ENCODE peak calls at places on chromosomes 4 and X, in ten cellular contexts. V, U, A, C, T, Z, Q, O, M and W are unnamed samples.

GRCh38 chrX:3119376-3119775 is 78.1 kb downstream of the ARSF start:
- DNase-seq in V (no peak), U (no peak), A (no peak), C (no peak), T (no peak), Z (peak), Q (peak), O (no peak), M (no peak), W (no peak)

GRCh38 chr4:113248320-113248719 is 198.9 kb downstream of the ANK2 start:
- DNase-seq in V (peak), U (no peak), A (no peak), C (no peak), T (no peak), Z (no peak), Q (no peak), O (no peak), M (peak), W (no peak)

GRCh38 chr4:48275247-48275646 is 5.6 kb upstream of the TEC start:
- DNase-seq in V (peak), U (peak), A (peak), C (no peak), T (peak), Z (no peak), Q (peak), O (no peak), M (peak), W (peak)

GRCh38 chr4:25031077-25031606 is 396 bp upstream of the LGI2 start:
- DNase-seq in V (peak), U (no peak), A (peak), C (peak), T (peak), Z (no peak), Q (peak), O (no peak), M (no peak), W (peak)

GRCh38 chr4:86810867-86811266 is 38.3 kb downstream of the SLC10A6 start:
- DNase-seq in V (no peak), U (no peak), A (no peak), C (no peak), T (no peak), Z (no peak), Q (no peak), O (no peak), M (no peak), W (no peak)

GRCh38 chrX:44828008-44828605 is 15.7 kb upstream of the DUSP21 start:
- DNase-seq in V (no peak), U (no peak), A (peak), C (no peak), T (no peak), Z (peak), Q (peak), O (peak), M (peak), W (no peak)

GRCh38 chrX:9919632-9920172 is 47.5 kb upstream of the CLDN34 start:
- DNase-seq in V (no peak), U (no peak), A (no peak), C (no peak), T (no peak), Z (no peak), Q (no peak), O (no peak), M (no peak), W (no peak)

GRCh38 chrX:49860867-49861535 is 18.3 kb upstream of the USP27X start:
- DNase-seq in V (no peak), U (no peak), A (no peak), C (no peak), T (no peak), Z (no peak), Q (no peak), O (no peak), M (no peak), W (no peak)

GRCh38 chr4:87497141-87497540 is 32.0 kb downstream of the SPARCL1 start:
- DNase-seq in V (peak), U (peak), A (no peak), C (no peak), T (no peak), Z (no peak), Q (no peak), O (no peak), M (peak), W (no peak)

GRCh38 chrX:151825927-151826471 is 86.7 kb upstream of the MAGEA4 start:
- DNase-seq in V (no peak), U (no peak), A (peak), C (peak), T (no peak), Z (peak), Q (peak), O (peak), M (peak), W (no peak)

GRCh38 chr4:165783626-165784025 is 89.4 kb upstream of the TLL1 start:
- DNase-seq in V (no peak), U (no peak), A (no peak), C (no peak), T (no peak), Z (no peak), Q (no peak), O (no peak), M (no peak), W (no peak)

GRCh38 chrX:2252331-2253065 is 248.3 kb downstream of the DHRSX start:
- DNase-seq in V (no peak), U (no peak), A (no peak), C (no peak), T (no peak), Z (no peak), Q (no peak), O (no peak), M (no peak), W (no peak)

GRCh38 chrX:16851827-16852226 is 18.3 kb downstream of the RBBP7 start:
- DNase-seq in V (no peak), U (peak), A (no peak), C (no peak), T (no peak), Z (no peak), Q (no peak), O (no peak), M (no peak), W (no peak)

GRCh38 chr4:24476209-24476781 is 108.1 kb downstream of the DHX15 start:
- DNase-seq in V (peak), U (peak), A (peak), C (no peak), T (peak), Z (peak), Q (peak), O (no peak), M (peak), W (peak)

GRCh38 chr4:68883870-68884269 is 67.7 kb downstream of the UGT2A3 start:
- DNase-seq in V (no peak), U (no peak), A (no peak), C (peak), T (no peak), Z (no peak), Q (no peak), O (no peak), M (no peak), W (no peak)

GRCh38 chr4:78551420-78552351 is at the start of gene ANXA3:
- DNase-seq in V (peak), U (no peak), A (no peak), C (peak), T (peak), Z (peak), Q (no peak), O (no peak), M (no peak), W (peak)

GRCh38 chr4:122152699-122153328 is 683 bp downstream of the BLTP1 start:
- DNase-seq in V (peak), U (peak), A (peak), C (peak), T (peak), Z (peak), Q (peak), O (no peak), M (peak), W (peak)

GRCh38 chrX:152958047-152958446 is 35.9 kb downstream of the PNMA5 start:
- DNase-seq in V (peak), U (peak), A (peak), C (no peak), T (no peak), Z (peak), Q (no peak), O (no peak), M (no peak), W (no peak)

GRCh38 chr4:8599657-8600056 is 7.1 kb downstream of the CPZ start:
- DNase-seq in V (peak), U (no peak), A (peak), C (no peak), T (no peak), Z (no peak), Q (peak), O (no peak), M (peak), W (no peak)

GRCh38 chrX:2500681-2501151 is at the start of the genes DHRSX and ZBED1:
- DNase-seq in V (peak), U (peak), A (peak), C (peak), T (peak), Z (peak), Q (no peak), O (no peak), M (peak), W (peak)

GRCh38 chr4:1601852-1602525 is 82.1 kb downstream of the FAM53A start:
- DNase-seq in V (no peak), U (no peak), A (no peak), C (no peak), T (no peak), Z (no peak), Q (no peak), O (no peak), M (no peak), W (no peak)

GRCh38 chr4:182089326-182089725 is 153.9 kb upstream of the TENM3 start:
- DNase-seq in V (no peak), U (peak), A (no peak), C (no peak), T (no peak), Z (no peak), Q (peak), O (no peak), M (no peak), W (no peak)
- TF ChIP-seq CTCF in V (no peak), U (peak), A (peak), C (peak), T (peak), Z (no peak), Q (peak), O (no peak), M (peak), W (peak)

DNA sequence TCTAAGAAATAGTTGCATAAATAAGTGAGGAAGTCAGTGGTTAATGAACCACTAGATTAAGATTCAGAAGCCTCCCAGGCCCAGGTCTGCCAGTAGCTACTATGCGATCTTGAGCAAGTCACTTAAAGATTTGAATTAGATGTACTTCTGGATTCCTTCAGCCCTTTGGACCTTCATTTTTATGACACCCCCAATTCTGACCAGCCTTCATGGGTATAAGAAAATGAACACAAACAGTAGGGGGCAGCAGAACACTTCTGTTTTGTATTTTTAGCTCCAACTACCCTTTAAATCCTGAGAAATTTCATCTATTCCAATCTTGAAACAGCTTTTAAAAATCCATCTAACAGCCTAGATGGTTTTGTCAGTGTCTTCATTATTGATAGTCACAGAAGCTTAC is 19.0 kb downstream of the TMEM47 start:
- DNase-seq in V (peak), U (peak), A (peak), C (peak), T (no peak), Z (no peak), Q (peak), O (no peak), M (peak), W (no peak)
- TF ChIP-seq CTCF in V (no peak), U (no peak), A (peak), C (peak), T (no peak), Z (peak), Q (peak), O (peak), M (peak), W (no peak)

GRCh38 chrX:56783450-56783831 is 54.4 kb downstream of the NBDY start:
- DNase-seq in V (no peak), U (no peak), A (no peak), C (no peak), T (no peak), Z (no peak), Q (no peak), O (peak), M (no peak), W (no peak)
- TF ChIP-seq CTCF in V (no peak), U (no peak), A (no peak), C (no peak), T (peak), Z (no peak), Q (no peak), O (peak), M (no peak), W (no peak)

GRCh38 chr4:40606239-40606767 is 23.4 kb downstream of the RBM47 start:
- DNase-seq in V (no peak), U (no peak), A (no peak), C (no peak), T (no peak), Z (no peak), Q (no peak), O (no peak), M (no peak), W (no peak)
- TF ChIP-seq CTCF in V (no peak), U (no peak), A (peak), C (no peak), T (no peak), Z (no peak), Q (no peak), O (no peak), M (no peak), W (no peak)

DNA sequence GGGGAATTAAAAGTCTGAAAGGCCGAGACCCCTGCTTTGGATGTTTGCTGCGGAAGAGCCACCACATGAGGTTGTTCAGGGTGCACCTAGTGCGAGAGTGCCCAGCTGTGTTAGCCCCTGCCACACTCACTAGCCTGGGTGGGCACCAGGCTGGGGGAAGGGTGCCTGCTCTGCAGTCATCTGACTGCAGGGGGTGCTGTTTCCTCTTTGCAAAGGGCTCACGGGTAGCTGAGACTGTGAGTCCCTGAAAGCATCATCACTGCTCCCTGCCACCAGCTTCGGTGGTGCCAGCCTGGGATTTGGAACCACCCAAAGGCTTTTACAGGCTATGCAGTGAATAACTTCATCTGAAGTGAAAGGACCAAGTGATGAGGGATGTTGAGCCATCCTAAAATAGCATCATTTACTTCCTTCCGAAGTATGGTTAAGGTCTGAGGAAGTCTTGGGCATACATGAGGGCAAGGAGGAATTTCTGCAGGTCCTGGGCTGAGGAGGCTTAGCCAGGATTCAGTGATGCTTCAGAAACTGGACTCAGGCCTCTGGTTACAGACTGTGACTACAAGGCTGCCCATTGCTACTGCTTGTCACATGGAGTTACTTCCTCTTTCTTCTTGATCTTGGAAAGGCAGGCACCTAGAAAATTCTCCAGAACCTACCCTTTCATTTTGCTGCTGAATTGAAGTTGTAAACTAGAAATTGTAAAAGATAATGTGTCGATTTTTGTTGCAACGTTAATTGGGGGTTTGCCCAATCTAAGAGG is 293.2 kb upstream of the PRPS2 start:
- DNase-seq in V (peak), U (peak), A (no peak), C (peak), T (peak), Z (no peak), Q (no peak), O (no peak), M (peak), W (peak)
- TF ChIP-seq CTCF in V (peak), U (peak), A (no peak), C (peak), T (peak), Z (no peak), Q (no peak), O (no peak), M (no peak), W (no peak)

DNA sequence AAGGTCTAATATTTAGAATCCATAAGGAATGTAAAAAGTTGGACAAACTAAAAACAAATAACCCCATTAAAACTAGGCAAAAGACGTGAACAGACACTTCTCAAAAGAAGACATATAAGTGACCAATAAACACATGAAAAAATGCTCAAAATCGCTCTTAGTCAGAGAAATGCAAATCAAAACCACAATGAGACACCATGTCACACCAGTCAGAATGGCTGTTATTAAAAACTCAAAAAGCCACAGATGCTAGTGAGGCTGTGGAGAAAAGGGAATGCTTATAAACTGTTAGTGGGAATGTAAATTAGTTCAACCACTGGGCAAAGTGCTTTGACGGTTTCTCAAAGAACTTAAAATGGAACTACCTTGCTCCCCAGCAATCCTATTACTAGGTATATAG is 674.3 kb upstream of the MAGEB2 start:
- DNase-seq in V (no peak), U (no peak), A (no peak), C (no peak), T (no peak), Z (no peak), Q (no peak), O (no peak), M (no peak), W (no peak)
- TF ChIP-seq CTCF in V (no peak), U (no peak), A (no peak), C (no peak), T (no peak), Z (no peak), Q (no peak), O (no peak), M (no peak), W (no peak)

DNA sequence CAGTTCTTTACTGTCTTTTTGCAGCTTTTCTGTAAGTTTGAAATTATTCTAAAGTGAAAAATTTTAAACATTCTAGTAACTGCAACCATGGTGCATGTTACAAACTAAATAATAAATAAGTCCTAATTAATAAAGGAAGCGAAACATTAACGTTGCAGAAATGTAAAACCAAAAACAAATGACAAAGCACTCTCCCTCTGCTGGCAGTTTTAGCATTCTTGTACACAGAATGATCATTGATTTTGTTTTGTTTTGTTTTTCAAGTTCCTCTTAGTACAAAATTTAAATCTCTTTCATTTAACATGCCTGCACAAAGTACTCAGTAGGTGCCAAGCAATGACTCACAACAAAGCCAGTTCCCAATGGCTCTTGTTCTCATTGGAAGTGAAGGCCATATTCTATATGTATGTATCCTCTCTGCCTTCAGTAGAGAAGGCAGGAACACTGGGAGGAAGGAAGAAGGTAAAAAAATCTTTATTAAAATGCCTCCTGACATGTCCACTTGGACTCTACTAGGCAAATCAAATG is 13.7 kb upstream of the TMSB4X start:
- DNase-seq in V (no peak), U (no peak), A (no peak), C (no peak), T (no peak), Z (no peak), Q (peak), O (no peak), M (no peak), W (peak)
- TF ChIP-seq CTCF in V (no peak), U (no peak), A (no peak), C (no peak), T (no peak), Z (no peak), Q (no peak), O (no peak), M (no peak), W (peak)

GRCh38 chr4:118888666-118889312 is at the start of gene SYNPO2:
- DNase-seq in V (peak), U (peak), A (peak), C (peak), T (peak), Z (peak), Q (peak), O (peak), M (peak), W (peak)

GRCh38 chr4:118879409-118879808 is 9.2 kb upstream of the SYNPO2 start:
- DNase-seq in V (no peak), U (no peak), A (no peak), C (no peak), T (no peak), Z (no peak), Q (no peak), O (no peak), M (no peak), W (no peak)

GRCh38 chr4:118881512-118882146 is 7.0 kb upstream of the SYNPO2 start:
- DNase-seq in V (no peak), U (no peak), A (no peak), C (no peak), T (no peak), Z (no peak), Q (no peak), O (no peak), M (no peak), W (no peak)

GRCh38 chr4:118884716-118885115 is 3.9 kb upstream of the SYNPO2 start:
- DNase-seq in V (no peak), U (no peak), A (no peak), C (no peak), T (no peak), Z (no peak), Q (no peak), O (no peak), M (no peak), W (no peak)

GRCh38 chr4:118883861-118884260 is 4.8 kb upstream of the SYNPO2 start:
- DNase-seq in V (peak), U (no peak), A (no peak), C (no peak), T (no peak), Z (no peak), Q (peak), O (no peak), M (no peak), W (no peak)
- TF ChIP-seq CTCF in V (no peak), U (peak), A (no peak), C (peak), T (no peak), Z (no peak), Q (peak), O (peak), M (no peak), W (peak)